ENCODE peak calls at places on chromosomes 13 and 19, in five cellular contexts. J is GM03348, G is dermis blood vessel endothelial cell, O is GM13977, L is iris pigment epithelial cell. V is an unnamed sample.

GRCh38 chr19:46951236-46951986 is 68.2 kb upstream of the NPAS1 start:
- DNase-seq in J (peak), L (no peak), O (no peak), G (no peak), V (no peak)

GRCh38 chr19:3508771-3509535 is 2.8 kb downstream of the FZR1 start:
- DNase-seq in O (no peak), J (no peak), G (no peak), L (no peak), V (no peak)

GRCh38 chr13:73341748-73342147 is 282.9 kb downstream of the KLF5 start:
- DNase-seq in L (peak), G (peak), O (no peak), J (peak), V (no peak)

GRCh38 chr19:34241513-34242337 is 12.6 kb upstream of the GARRE1 start:
- DNase-seq in O (no peak), J (no peak), L (no peak), G (peak), V (peak)

GRCh38 chr13:32001392-32001768 is 30.2 kb upstream of the FRY start:
- DNase-seq in L (peak), O (peak), G (peak), J (peak), V (peak)

GRCh38 chr19:53365899-53366493 is 491 bp downstream of the ZNF525 start:
- DNase-seq in G (peak), O (no peak), L (no peak), J (peak), V (no peak)

GRCh38 chr19:50003810-50004419 is 21.3 kb downstream of the VRK3 start:
- DNase-seq in O (peak), L (peak), G (peak), J (peak), V (no peak)

GRCh38 chr19:41774515-41774980 is 19.2 kb downstream of the CEACAM6 start:
- DNase-seq in O (no peak), L (no peak), J (no peak), G (no peak), V (no peak)

GRCh38 chr13:31334994-31335549 is 135.3 kb downstream of the B3GLCT start:
- DNase-seq in O (no peak), L (no peak), G (no peak), J (no peak), V (no peak)

GRCh38 chr19:42129399-42130253 is 2.6 kb downstream of the POU2F2 start:
- DNase-seq in L (no peak), G (no peak), J (peak), O (peak), V (no peak)

GRCh38 chr19:15260939-15261338 is 28.7 kb upstream of the EPHX3 start:
- DNase-seq in O (no peak), G (peak), J (no peak), L (no peak), V (peak)

GRCh38 chr19:44228318-44228717 is 16.0 kb downstream of the ZNF227 start:
- DNase-seq in G (no peak), J (no peak), O (no peak), L (no peak), V (no peak)

GRCh38 chr13:50592412-50593145 is 250.9 kb downstream of the DLEU7 start:
- DNase-seq in G (peak), J (peak), O (no peak), L (peak), V (no peak)

GRCh38 chr19:38251564-38252051 is 4.6 kb downstream of the PPP1R14A start:
- DNase-seq in G (peak), O (no peak), L (no peak), J (peak), V (peak)

GRCh38 chr19:45995715-45996385 is 583 bp downstream of the CCDC61 start:
- DNase-seq in G (peak), O (no peak), J (no peak), L (peak), V (no peak)

GRCh38 chr13:97256343-97256783 is 34.2 kb downstream of the MBNL2 start:
- DNase-seq in J (peak), O (no peak), G (peak), L (peak), V (no peak)

GRCh38 chr19:13978306-13978705 is 26.0 kb downstream of the DCAF15 start:
- DNase-seq in L (peak), O (no peak), J (peak), G (peak), V (peak)

GRCh38 chr19:33470040-33470330 is 51.6 kb downstream of the PEPD start:
- DNase-seq in J (no peak), O (no peak), G (no peak), L (no peak), V (no peak)